ENCODE peak calls at places on chromosomes 3 and 15, in six cellular contexts. T is RWPE2, V is aorta, H is stomach, E is MM.1S, I is mesenchymal stem cell. C is an unnamed sample.

GRCh38 chr3:123026551-123027291 is 842 bp downstream of the SEMA5B start:
- DNase-seq in I (peak), H (peak), E (no peak), T (no peak), V (peak), C (no peak)

GRCh38 chr3:140571836-140572235 is 106.0 kb upstream of the TRIM42 start:
- DNase-seq in H (no peak), V (no peak), T (no peak), E (no peak), I (no peak), C (no peak)

GRCh38 chr3:177832862-177833261 is 635.6 kb upstream of the TBL1XR1 start:
- DNase-seq in H (no peak), E (no peak), V (no peak), I (no peak), T (no peak), C (no peak)

GRCh38 chr15:39511000-39511914 is 69.6 kb upstream of the THBS1 start:
- DNase-seq in I (peak), E (no peak), H (no peak), V (peak), T (no peak), C (no peak)

GRCh38 chr3:38205472-38205805 is 40.1 kb downstream of the OXSR1 start:
- DNase-seq in E (no peak), I (no peak), V (no peak), H (no peak), T (no peak), C (peak)

GRCh38 chr3:152244156-152244888 is 24.4 kb upstream of the MBNL1 start:
- DNase-seq in T (no peak), V (no peak), E (no peak), H (no peak), I (no peak), C (peak)

GRCh38 chr15:78709263-78709882 is 68.4 kb upstream of the CHRNB4 start:
- DNase-seq in I (peak), E (peak), V (peak), T (peak), H (peak), C (peak)

GRCh38 chr3:123330441-123330991 is 118.4 kb downstream of the ADCY5 start:
- DNase-seq in H (no peak), V (peak), E (no peak), I (no peak), T (peak), C (no peak)

GRCh38 chr3:52453496-52454234 is at the start of gene TNNC1:
- DNase-seq in T (no peak), H (peak), I (no peak), E (no peak), V (no peak), C (no peak)

GRCh38 chr3:33061782-33062181 is 35.2 kb downstream of the GLB1 start:
- DNase-seq in I (peak), E (no peak), H (no peak), T (no peak), V (no peak), C (peak)

GRCh38 chr15:59491062-59491461 is 53.1 kb downstream of the FAM81A start:
- DNase-seq in I (no peak), H (no peak), T (no peak), V (no peak), E (no peak), C (no peak)

GRCh38 chr3:142613491-142613890 is 17.3 kb downstream of the PLS1 start:
- DNase-seq in H (no peak), V (no peak), E (no peak), I (no peak), T (no peak), C (no peak)

GRCh38 chr15:70142322-70143191 is 44.8 kb upstream of the TLE3 start:
- DNase-seq in V (no peak), I (peak), H (no peak), T (no peak), E (no peak), C (no peak)

DNA sequence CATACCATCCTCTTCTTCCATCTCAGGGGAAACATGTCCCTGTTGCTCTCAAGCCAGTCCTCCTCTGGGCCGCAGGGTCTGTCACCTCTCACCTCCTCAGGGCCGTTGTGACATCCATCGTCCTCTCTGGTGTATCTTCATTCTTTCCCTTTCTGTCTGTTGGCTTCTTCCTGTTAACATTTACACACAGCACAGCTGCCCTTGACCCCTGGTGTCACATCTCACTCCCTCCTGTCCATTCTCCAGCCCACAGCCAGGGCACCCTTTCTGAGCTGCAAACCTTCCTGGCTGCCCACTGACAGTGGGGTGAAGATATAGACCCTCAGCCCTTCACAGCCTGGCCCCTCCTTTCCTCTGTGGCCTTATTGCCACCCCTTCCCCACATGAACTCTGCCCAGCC is 79.6 kb upstream of the ADAMTSL3 start:
- DNase-seq in I (no peak), V (no peak), E (no peak), H (no peak), T (no peak), C (no peak)
- H3K4me3 ChIP-seq in I (no peak), V (no peak), E (no peak), H (no peak), T (no peak), C (no peak)

GRCh38 chr3:125310623-125311076 is 64.5 kb downstream of the ZNF148 start:
- DNase-seq in I (no peak), H (no peak), E (peak), V (no peak), T (no peak), C (peak)
- H3K4me3 ChIP-seq in I (no peak), H (peak), E (peak), V (no peak), T (no peak), C (peak)

GRCh38 chr15:88705769-88706165 is 67.0 kb downstream of the ISG20 start:
- DNase-seq in I (no peak), H (no peak), V (no peak), T (no peak), E (no peak), C (no peak)
- H3K4me3 ChIP-seq in I (no peak), H (peak), V (no peak), T (peak), E (no peak), C (no peak)

GRCh38 chr15:25226360-25226759 is 212.5 kb downstream of the UBE3A start:
- DNase-seq in I (no peak), V (no peak), E (no peak), H (no peak), T (no peak), C (no peak)

GRCh38 chr15:25224396-25224795 is 214.4 kb downstream of the UBE3A start:
- DNase-seq in H (no peak), V (no peak), T (no peak), I (no peak), E (no peak), C (no peak)

DNA sequence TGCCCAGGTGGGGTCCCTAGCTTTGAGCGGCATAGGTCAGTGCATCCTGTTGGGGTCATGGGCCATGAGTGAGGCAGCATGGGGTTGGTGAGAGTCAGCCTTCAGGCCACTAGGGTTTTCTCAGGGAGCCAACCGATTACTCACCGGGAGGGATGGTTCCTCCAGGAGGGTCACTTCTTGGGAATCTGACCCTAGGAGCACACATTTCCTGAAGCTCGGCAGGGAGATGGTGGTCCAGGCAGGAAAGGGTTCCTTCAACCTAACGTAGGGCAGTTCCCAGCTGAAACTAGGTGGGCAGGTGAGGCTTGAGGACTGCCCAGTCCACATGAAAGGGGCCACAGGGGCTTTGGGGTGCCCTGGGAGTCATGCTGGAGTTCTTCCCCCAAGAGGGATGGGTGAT is 218.0 kb downstream of the UBE3A start:
- DNase-seq in I (no peak), E (no peak), H (no peak), T (no peak), V (no peak), C (no peak)
- H3K4me3 ChIP-seq in I (no peak), E (no peak), H (no peak), T (no peak), V (no peak), C (no peak)

DNA sequence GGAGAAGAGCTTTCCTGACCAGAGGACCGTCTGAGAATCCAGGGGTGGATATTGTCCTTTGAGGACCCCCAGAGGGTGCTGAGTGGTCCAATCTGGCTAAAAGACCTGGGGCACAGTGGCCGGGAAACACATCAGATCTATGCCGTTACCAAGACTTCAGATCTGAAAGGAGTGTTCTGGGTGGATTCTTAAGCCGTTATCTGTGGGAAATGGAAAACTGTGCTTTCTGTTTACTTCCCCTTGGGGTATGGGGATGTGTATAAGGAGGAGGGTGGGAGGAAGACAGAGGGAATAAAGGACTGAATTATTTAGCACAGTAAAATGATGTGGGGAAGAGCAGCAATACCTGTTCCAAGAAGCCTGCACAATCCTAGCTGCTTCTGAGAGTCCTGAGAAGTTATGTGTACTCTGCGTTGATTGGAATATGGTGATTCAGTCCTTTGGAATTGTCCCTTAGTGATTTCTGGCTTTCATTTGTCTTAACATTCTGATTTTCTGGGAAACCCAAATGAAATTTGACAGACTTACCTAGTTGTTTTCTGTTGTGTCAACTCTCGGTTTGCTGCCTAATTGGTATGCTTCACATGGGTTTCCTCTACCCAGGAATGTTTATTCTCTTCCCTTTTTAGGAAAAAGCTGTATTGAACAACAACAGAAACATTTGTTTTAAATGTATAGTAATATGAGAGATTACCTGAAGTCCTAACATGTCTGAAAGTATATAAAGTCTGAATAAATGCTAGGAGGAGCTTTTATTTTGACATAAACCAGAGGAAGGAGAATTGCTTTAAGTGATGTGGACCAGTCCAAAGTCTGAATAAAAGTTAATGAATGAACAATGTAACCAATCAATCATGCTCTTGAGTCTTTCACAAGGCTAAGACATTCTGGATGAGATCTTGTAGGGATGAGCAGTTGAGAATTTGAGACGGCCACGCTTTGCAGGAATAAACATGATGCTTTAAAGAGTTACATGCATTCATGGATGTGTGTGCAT is 427.1 kb upstream of the C2CD4B start:
- DNase-seq in T (no peak), E (no peak), H (no peak), I (peak), V (no peak), C (no peak)
- H3K4me3 ChIP-seq in T (no peak), E (no peak), H (no peak), I (no peak), V (peak), C (no peak)

GRCh38 chr3:36907911-36908646 is 36.8 kb downstream of the TRANK1 start:
- DNase-seq in T (no peak), I (peak), E (peak), H (peak), V (peak), C (peak)
- H3K4me3 ChIP-seq in T (peak), I (no peak), E (peak), H (peak), V (peak), C (peak)

GRCh38 chr3:194069421-194070219 is 66.3 kb upstream of the HES1 start:
- DNase-seq in E (no peak), I (peak), H (no peak), T (no peak), V (no peak), C (no peak)
- H3K4me3 ChIP-seq in E (no peak), I (no peak), H (no peak), T (no peak), V (no peak), C (no peak)

C was measured in Jurkat, Clone E6-1.